ENCODE peak calls at places on chromosome 3, in nine cellular contexts. W is amygdala; G is H9; C is HT1080; S is activated naive CD4-positive, alpha-beta T cell; R is AG04450; Z is posterior vena cava; L is erythroblast; J is NCI-H187. K is an unnamed sample.

GRCh38 chr3:14511971-14512943 is 27.9 kb downstream of the GRIP2 start:
- DNase-seq in L (no peak), R (no peak), J (no peak), Z (peak), S (no peak), W (no peak), G (peak), C (no peak), K (no peak)

GRCh38 chr3:125375950-125376679 is 990 bp upstream of the ZNF148 start:
- DNase-seq in J (no peak), L (peak), C (no peak), S (no peak), R (no peak), Z (no peak), G (no peak), W (no peak), K (no peak)

GRCh38 chr3:101128786-101129185 is 135.6 kb upstream of the ABI3BP start:
- DNase-seq in J (no peak), R (no peak), Z (no peak), W (no peak), G (no peak), L (no peak), C (peak), S (no peak), K (no peak)

GRCh38 chr3:140505256-140505655 is 172.6 kb upstream of the TRIM42 start:
- DNase-seq in J (peak), C (peak), S (no peak), W (no peak), R (no peak), Z (no peak), L (no peak), G (no peak), K (peak)

GRCh38 chr3:11583638-11584046 is 60.1 kb downstream of the VGLL4 start:
- DNase-seq in J (no peak), Z (no peak), R (no peak), C (no peak), G (no peak), S (no peak), W (no peak), L (no peak), K (no peak)

GRCh38 chr3:151520105-151520504 is 59.2 kb upstream of the IGSF10 start:
- DNase-seq in W (no peak), G (no peak), Z (no peak), L (no peak), C (no peak), R (no peak), J (no peak), S (no peak), K (no peak)

GRCh38 chr3:152190636-152191183 is 78.0 kb upstream of the MBNL1 start:
- DNase-seq in L (peak), J (no peak), W (no peak), C (no peak), S (no peak), G (no peak), Z (no peak), R (no peak), K (no peak)

GRCh38 chr3:188003188-188004171 is 150.5 kb upstream of the LPP start:
- DNase-seq in C (no peak), W (no peak), L (no peak), Z (no peak), G (no peak), R (no peak), S (no peak), J (no peak), K (no peak)

GRCh38 chr3:113552851-113553250 is 20.5 kb downstream of the SIDT1 start:
- DNase-seq in C (peak), L (peak), R (no peak), J (no peak), W (no peak), G (no peak), Z (no peak), S (no peak), K (no peak)